ENCODE peak calls at places on chromosomes 7 and 10, in nine cellular contexts. B is uterus; X is transverse colon; M is sigmoid colon; T is colonic mucosa; Y is CD4-positive, alpha-beta memory T cell; V is small intestine; O is lower lobe of right lung; G is PC-9. Q is an unnamed sample.

GRCh38 chr10:106438386-106438785 is 726.1 kb downstream of the SORCS1 start:
- DNase-seq in B (no peak), X (no peak), M (no peak), T (no peak), Y (no peak), V (no peak), O (no peak), G (no peak), Q (no peak)

GRCh38 chr10:71801357-71801756 is 28.0 kb upstream of the VSIR start:
- DNase-seq in B (no peak), X (no peak), M (no peak), T (no peak), Y (no peak), V (no peak), O (no peak), G (no peak), Q (peak; percentile 37)

GRCh38 chr7:44631458-44632115 is 25.2 kb downstream of the OGDH start:
- DNase-seq in B (no peak), X (no peak), M (no peak), T (no peak), Y (no peak), V (no peak), O (no peak), G (no peak), Q (no peak)

GRCh38 chr7:31123317-31123716 is 71.2 kb downstream of the ADCYAP1R1 start:
- DNase-seq in B (no peak), X (no peak), M (no peak), T (no peak), Y (no peak), V (no peak), O (no peak), G (no peak), Q (no peak)

GRCh38 chr10:48842231-48842630 is 97.4 kb downstream of the LRRC18 start:
- DNase-seq in B (no peak), X (no peak), M (no peak), T (no peak), Y (no peak), V (no peak), O (no peak), G (no peak), Q (no peak)

GRCh38 chr10:86594535-86594934 is 59.8 kb upstream of the OPN4 start:
- DNase-seq in B (no peak), X (no peak), M (no peak), T (no peak), Y (no peak), V (no peak), O (no peak), G (peak; percentile 62), Q (no peak)

GRCh38 chr7:25395976-25396375 is 167.7 kb upstream of the NPVF start:
- DNase-seq in B (no peak), X (no peak), M (no peak), T (no peak), Y (no peak), V (no peak), O (no peak), G (no peak), Q (no peak)

GRCh38 chr10:124213881-124214523 is 120.6 kb upstream of the CHST15 start:
- DNase-seq in B (no peak), X (no peak), M (no peak), T (no peak), Y (no peak), V (no peak), O (no peak), G (no peak), Q (no peak)

GRCh38 chr10:1230138-1230537 is 174.0 kb downstream of the WDR37 start:
- DNase-seq in B (no peak), X (no peak), M (no peak), T (no peak), Y (no peak), V (no peak), O (no peak), G (no peak), Q (peak; percentile 51)

GRCh38 chr7:44914992-44915607 is 29.8 kb upstream of the PURB start:
- DNase-seq in B (no peak), X (no peak), M (no peak), T (no peak), Y (peak; percentile 85), V (no peak), O (no peak), G (no peak), Q (no peak)

GRCh38 chr7:368651-369475 is 78.9 kb downstream of the FOXL3 start:
- DNase-seq in B (no peak), X (no peak), M (peak; percentile 51), T (no peak), Y (no peak), V (no peak), O (peak; percentile 51), G (no peak), Q (peak; percentile 67)

GRCh38 chr7:47763063-47763974 is 181.4 kb upstream of the TNS3 start:
- DNase-seq in B (peak; percentile 65), X (peak; percentile 26), M (no peak), T (peak; percentile 35), Y (no peak), V (peak; percentile 59), O (no peak), G (peak; percentile 100), Q (no peak)

GRCh38 chr7:64628721-64629120 is 37.2 kb upstream of the ZNF107 start:
- DNase-seq in B (no peak), X (no peak), M (no peak), T (no peak), Y (no peak), V (no peak), O (no peak), G (no peak), Q (no peak)

GRCh38 chr7:3673524-3673923 is 372.5 kb downstream of the SDK1 start:
- DNase-seq in B (no peak), X (peak; percentile 50), M (no peak), T (peak; percentile 55), Y (peak; percentile 44), V (peak; percentile 7), O (peak; percentile 52), G (no peak), Q (no peak)

DNA sequence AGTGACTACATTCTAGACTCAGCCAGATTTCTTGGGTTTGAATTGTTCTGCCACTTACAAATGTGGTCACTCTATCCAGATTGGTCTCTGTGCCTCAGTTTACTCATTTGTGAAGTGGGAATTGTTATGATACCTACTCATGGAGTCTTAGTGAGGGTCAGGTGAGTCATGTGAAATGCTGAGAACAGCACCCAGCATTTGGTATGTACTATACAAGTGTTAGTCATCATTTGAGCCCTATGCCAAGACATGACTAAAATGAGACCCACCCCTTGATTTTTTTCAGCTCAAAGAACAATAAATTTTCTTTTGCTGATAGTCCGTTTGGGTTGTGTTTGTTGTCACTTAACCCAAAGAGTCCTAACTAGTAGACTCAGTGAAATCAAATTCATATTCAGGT is 92.8 kb downstream of the CHN2 start:
- DNase-seq in B (no peak), X (no peak), M (no peak), T (no peak), Y (no peak), V (peak; percentile 30), O (no peak), G (peak; percentile 85), Q (no peak)
- H3K4me1 ChIP-seq in B (no peaks in the 10 kb centered on the region), X (peaks cover 13% of the 10 kb centered on the region), M (no peaks in the 10 kb centered on the region), T (peaks cover 7% of the 10 kb centered on the region), Y (peaks cover 12% of the 10 kb centered on the region), V (peaks cover 8% of the 10 kb centered on the region), O (peaks cover 3% of the 10 kb centered on the region), G (peaks cover 25% of the 10 kb centered on the region), Q (peaks cover 6% of the 10 kb centered on the region)

GRCh38 chr10:113945687-113946085 is 91.2 kb downstream of the NHLRC2 start:
- DNase-seq in B (no peak), X (no peak), M (no peak), T (no peak), Y (no peak), V (no peak), O (no peak), G (no peak), Q (no peak)
- H3K27ac ChIP-seq in B (no peak overlapping the region), X (peak overlapping the region; percentile 56), M (no peak overlapping the region), T (no peak overlapping the region), Y (no peak overlapping the region), V (peak overlapping the region; percentile 45), O (peak overlapping the region; percentile 70), G (peak overlapping the region; percentile 38), Q (no peak overlapping the region)

GRCh38 chr7:1510780-1511154 is 6.6 kb upstream of the INTS1 start:
- DNase-seq in B (no peak), X (no peak), M (no peak), T (no peak), Y (no peak), V (no peak), O (no peak), G (no peak), Q (peak; percentile 82)
- H3K4me1 ChIP-seq in B (peaks cover 4% of the 10 kb centered on the region), X (peaks cover 12% of the 10 kb centered on the region), M (no peaks in the 10 kb centered on the region), T (no peaks in the 10 kb centered on the region), Y (peaks cover 29% of the 10 kb centered on the region), V (no peaks in the 10 kb centered on the region), O (peaks cover 24% of the 10 kb centered on the region), G (peaks cover 51% of the 10 kb centered on the region), Q (peaks cover 50% of the 10 kb centered on the region)

GRCh38 chr10:33217854-33218253 is 116.6 kb downstream of the NRP1 start:
- DNase-seq in B (no peak), X (no peak), M (no peak), T (no peak), Y (no peak), V (no peak), O (no peak), G (no peak), Q (no peak)

GRCh38 chr10:33215154-33215553 is 119.3 kb downstream of the NRP1 start:
- DNase-seq in B (no peak), X (no peak), M (no peak), T (no peak), Y (no peak), V (no peak), O (no peak), G (no peak), Q (no peak)

GRCh38 chr10:33214174-33214573 is 120.3 kb downstream of the NRP1 start:
- DNase-seq in B (no peak), X (no peak), M (no peak), T (no peak), Y (no peak), V (no peak), O (no peak), G (no peak), Q (no peak)

GRCh38 chr10:33215635-33216034 is 118.8 kb downstream of the NRP1 start:
- DNase-seq in B (no peak), X (no peak), M (no peak), T (no peak), Y (no peak), V (no peak), O (no peak), G (no peak), Q (no peak)

DNA sequence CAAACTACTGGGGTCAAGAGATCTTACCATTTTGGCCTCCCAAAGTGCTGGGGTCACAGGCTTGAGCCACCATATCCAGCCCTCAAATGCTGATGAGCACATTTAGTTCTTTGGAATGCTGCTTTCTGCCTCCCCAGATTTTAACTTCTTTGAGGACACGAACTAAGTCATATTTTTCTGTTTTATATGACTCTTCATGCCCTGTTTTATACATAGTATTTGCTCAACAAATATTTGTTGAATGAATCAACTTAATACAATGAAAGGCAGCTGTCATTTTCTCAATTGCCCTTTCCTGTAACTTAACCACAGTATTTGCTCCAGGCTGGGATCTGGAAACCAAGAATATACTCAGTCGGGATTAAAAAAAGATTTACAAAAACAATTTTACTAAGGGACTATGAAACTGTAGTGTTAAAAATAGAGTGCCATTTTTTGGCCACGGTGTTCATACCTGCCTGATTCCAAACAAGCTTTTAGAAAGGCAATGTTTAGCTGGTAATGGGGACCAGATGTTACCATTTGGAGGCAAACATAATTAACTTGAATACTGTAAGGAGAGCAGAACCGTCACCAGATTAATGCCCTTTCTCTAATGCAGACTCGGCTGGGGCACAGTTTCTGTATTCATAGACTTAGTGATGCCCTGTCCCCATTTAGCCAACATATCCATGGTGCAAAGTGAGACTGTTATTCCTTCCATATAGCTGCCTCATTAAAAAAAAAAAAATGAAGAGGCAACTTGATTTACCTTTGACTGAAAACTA is 117.6 kb downstream of the NRP1 start:
- DNase-seq in B (no peak), X (no peak), M (no peak), T (no peak), Y (no peak), V (no peak), O (no peak), G (peak; percentile 93), Q (no peak)
- H3K27ac ChIP-seq in B (peak overlapping the region; percentile 16), X (no peak overlapping the region), M (no peak overlapping the region), T (no peak overlapping the region), Y (no peak overlapping the region), V (no peak overlapping the region), O (no peak overlapping the region), G (peak overlapping the region; percentile 89), Q (peak overlapping the region; percentile 22)

Q was measured in spleen.